ENCODE peak calls at places on chromosomes 11 and 22, in six cellular contexts. L is pancreas, G is left ventricle myocardium inferior, R is brain microvascular endothelial cell, C is upper lobe of right lung, D is body of pancreas. A is an unnamed sample. For H3K27me3, the result is how much of the 10 kb centered on the place peaks cover.

GRCh38 chr11:65424200-65425104 is 1.9 kb downstream of the NEAT1 start:
- DNase-seq in L (peak), G (peak), R (peak), C (peak), D (peak), A (peak)

GRCh38 chr22:44351685-44352377 is 39.1 kb upstream of the SHISAL1 start:
- DNase-seq in L (no peak), G (no peak), R (peak), C (no peak), D (no peak), A (no peak)

GRCh38 chr11:61618991-61619390 is 38.1 kb upstream of the SYT7 start:
- DNase-seq in L (no peak), G (no peak), R (no peak), C (no peak), D (no peak), A (no peak)

GRCh38 chr11:13952668-13953067 is 9.9 kb upstream of the SPON1 start:
- DNase-seq in L (no peak), G (no peak), R (no peak), C (no peak), D (no peak), A (no peak)

GRCh38 chr22:20130739-20131592 is 638 bp upstream of the ZDHHC8 start:
- DNase-seq in L (peak), G (peak), R (peak), C (peak), D (peak), A (peak)

GRCh38 chr11:31487848-31488247 is 21.6 kb downstream of the IMMP1L start:
- DNase-seq in L (no peak), G (no peak), R (peak), C (no peak), D (peak), A (no peak)

GRCh38 chr22:21961886-21962654 is 9.4 kb upstream of the PPM1F start:
- DNase-seq in L (no peak), G (no peak), R (peak), C (no peak), D (peak), A (no peak)

GRCh38 chr11:27462543-27462942 is 10.0 kb downstream of the LGR4 start:
- DNase-seq in L (no peak), G (no peak), R (peak), C (no peak), D (no peak), A (no peak)

GRCh38 chr11:134049303-134049702 is 19.6 kb upstream of the JAM3 start:
- DNase-seq in L (no peak), G (no peak), R (no peak), C (peak), D (no peak), A (no peak)

DNA sequence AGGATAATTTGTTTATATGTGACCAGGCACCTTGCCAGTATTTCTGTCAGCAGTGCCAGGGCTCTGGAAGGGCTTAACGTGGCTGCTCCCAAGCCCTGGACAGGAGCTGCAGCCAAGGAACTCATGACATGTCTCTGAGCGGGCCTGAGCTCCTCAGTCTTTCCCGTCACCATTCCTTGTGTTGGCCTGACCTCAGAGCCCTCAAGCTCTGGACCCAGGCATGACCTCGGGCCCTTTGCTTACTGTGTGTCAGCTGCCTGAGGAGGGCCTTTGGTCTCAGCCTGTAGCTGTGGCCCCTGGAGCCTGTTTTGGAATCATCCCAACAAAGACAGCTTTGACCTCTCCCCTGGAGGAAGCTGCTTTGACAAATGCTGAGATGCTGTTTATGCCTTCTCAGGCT is 264.1 kb upstream of the PLET1 start:
- DNase-seq in L (no peak), G (peak), R (no peak), C (no peak), D (peak), A (no peak)
- H3K27ac ChIP-seq in L (no peak), G (peak), R (no peak), C (no peak), D (peak), A (no peak)

DNA sequence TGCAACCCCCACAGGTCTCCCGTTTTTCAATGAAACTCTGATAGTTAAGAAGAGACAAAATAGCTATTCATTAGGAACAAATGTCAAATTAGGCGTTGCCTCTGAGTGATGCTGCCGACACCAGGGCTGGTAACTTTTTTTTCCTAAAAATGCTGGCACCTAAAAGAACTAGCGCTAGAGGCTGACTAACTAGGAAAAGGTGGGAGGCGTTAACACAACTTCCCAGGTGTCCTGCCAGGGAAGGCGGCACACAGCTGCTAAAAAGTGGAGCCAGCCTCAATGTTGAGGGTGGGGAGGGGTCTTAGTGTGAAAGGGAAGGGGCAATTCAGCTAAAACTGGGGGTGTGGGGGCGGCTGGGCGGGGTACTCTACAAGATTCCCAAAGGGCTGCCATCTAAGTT is 5.4 kb downstream of the MN1 start:
- DNase-seq in L (no peak), G (no peak), R (no peak), C (no peak), D (no peak), A (no peak)
- H3K27me3 ChIP-seq in L (under half), G (under half), R (under half), C (under half), D (under half), A (under half)

DNA sequence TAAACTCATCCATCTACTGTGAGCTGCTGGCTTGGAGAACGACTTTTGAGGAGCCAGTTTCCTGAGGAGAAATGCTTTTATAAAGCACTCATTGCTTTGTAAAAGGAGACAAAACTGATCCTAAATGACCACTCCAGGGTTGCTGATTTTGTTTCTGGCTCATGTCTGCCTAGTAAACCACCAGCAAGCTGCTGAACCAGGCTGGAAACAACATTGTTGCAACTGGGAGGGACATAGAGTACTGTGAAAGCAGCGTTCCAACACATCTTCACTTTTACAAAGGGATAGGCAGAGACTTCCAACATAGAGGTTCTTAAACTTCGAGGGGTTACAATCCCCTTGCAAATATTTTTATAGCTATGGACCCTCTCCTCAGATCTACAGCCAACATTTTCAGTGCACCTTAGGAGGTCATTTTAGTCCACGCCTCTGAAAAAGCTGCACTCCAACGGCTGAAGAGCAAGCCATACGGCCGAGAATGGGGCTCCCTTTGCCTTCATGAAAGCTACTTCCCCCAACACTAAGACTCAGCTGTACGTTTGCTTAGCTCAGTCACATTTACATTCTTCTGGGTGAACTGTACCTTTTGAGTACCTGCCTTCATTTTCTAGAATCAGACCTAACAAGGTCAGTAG is 54.7 kb downstream of the PANX1 start:
- DNase-seq in L (no peak), G (no peak), R (no peak), C (no peak), D (no peak), A (no peak)
- TF ChIP-seq CTCF in L (no peak), G (no peak), R (no peak), C (no peak), D (no peak), A (no peak)

GRCh38 chr22:40533712-40534378 is 102.7 kb downstream of the MRTFA start:
- DNase-seq in L (no peak), G (no peak), R (peak), C (no peak), D (no peak), A (peak)

GRCh38 chr22:40534379-40535188 is 101.9 kb downstream of the MRTFA start:
- DNase-seq in L (no peak), G (no peak), R (peak), C (no peak), D (no peak), A (no peak)

GRCh38 chr22:40535189-40535512 is 101.4 kb downstream of the MRTFA start:
- DNase-seq in L (no peak), G (no peak), R (no peak), C (no peak), D (no peak), A (no peak)

GRCh38 chr22:40531951-40532900 is 104.3 kb downstream of the MRTFA start:
- DNase-seq in L (no peak), G (no peak), R (no peak), C (no peak), D (no peak), A (no peak)

DNA sequence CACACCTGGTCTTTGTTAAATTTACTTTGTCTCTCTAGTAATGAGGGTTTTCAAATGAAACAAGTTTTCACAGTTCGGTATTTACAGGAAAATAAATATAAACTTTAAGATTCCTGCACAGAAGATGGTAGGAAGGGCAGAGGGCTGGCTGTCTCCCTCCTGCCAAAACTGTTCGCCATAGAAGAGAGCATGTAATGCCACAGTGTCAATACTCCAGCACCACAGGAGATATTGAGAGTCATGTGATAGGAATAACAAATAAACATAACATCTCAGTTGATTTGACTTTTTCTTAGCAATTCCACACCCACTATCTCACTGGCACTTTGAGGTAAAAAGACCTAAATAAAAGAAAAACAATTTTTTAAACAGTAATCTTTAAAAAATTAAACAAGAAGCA is 100.9 kb downstream of the MRTFA start:
- DNase-seq in L (no peak), G (no peak), R (no peak), C (no peak), D (no peak), A (no peak)
- H3K27ac ChIP-seq in L (no peak), G (peak), R (peak), C (peak), D (no peak), A (no peak)

A was measured in CD4-positive, alpha-beta T cell.